ENCODE peak calls at places on chromosome 18, in five cellular contexts. U is natural killer cell, G is endothelial cell, Q is fibroblast of the aortic adventitia, F is MM.1S. D is an unnamed sample.

GRCh38 chr18:46767217-46767616 is 10.4 kb upstream of the ST8SIA5 start:
- DNase-seq in U (no peak), G (no peak), Q (no peak), F (no peak), D (no peak)

GRCh38 chr18:73617981-73618380 is 529.7 kb downstream of the FBXO15 start:
- DNase-seq in U (no peak), G (no peak), Q (no peak), F (no peak), D (no peak)

GRCh38 chr18:26425148-26425531 is 123.2 kb downstream of the KCTD1 start:
- DNase-seq in U (no peak), G (no peak), Q (no peak), F (no peak), D (no peak)

GRCh38 chr18:57195341-57195740 is 48.5 kb downstream of the BOD1L2 start:
- DNase-seq in U (no peak), G (no peak), Q (no peak), F (no peak), D (no peak)

GRCh38 chr18:10939822-10940221 is 209.5 kb downstream of the PIEZO2 start:
- DNase-seq in U (no peak), G (no peak), Q (no peak), F (no peak), D (no peak)

GRCh38 chr18:27762054-27762453 is 414.9 kb downstream of the CDH2 start:
- DNase-seq in U (no peak), G (no peak), Q (no peak), F (no peak), D (no peak)

GRCh38 chr18:29271496-29271895 is 1094.6 kb upstream of the CDH2 start:
- DNase-seq in U (no peak), G (no peak), Q (peak; percentile 35), F (no peak), D (no peak)

GRCh38 chr18:48312066-48312465 is 97.1 kb downstream of the ZBTB7C start:
- DNase-seq in U (no peak), G (no peak), Q (no peak), F (no peak), D (no peak)

GRCh38 chr18:54558609-54559585 is 32.1 kb upstream of the DYNAP start:
- DNase-seq in U (no peak), G (peak; percentile 12), Q (peak; percentile 26), F (peak; percentile 37), D (peak; percentile 7)

GRCh38 chr18:4808891-4809290 is 353.8 kb upstream of the DLGAP1 start:
- DNase-seq in U (no peak), G (no peak), Q (no peak), F (no peak), D (no peak)

GRCh38 chr18:70047931-70048603 is 100.4 kb upstream of the CD226 start:
- DNase-seq in U (no peak), G (no peak), Q (peak; percentile 83), F (no peak), D (peak; percentile 11)

GRCh38 chr18:13629841-13630747 is 96.3 kb downstream of the FAM210A start:
- DNase-seq in U (no peak), G (peak; percentile 59), Q (peak; percentile 61), F (peak; percentile 61), D (no peak)

GRCh38 chr18:48785091-48785614 is 165.6 kb downstream of the SMAD7 start:
- DNase-seq in U (no peak), G (no peak), Q (no peak), F (peak; percentile 95), D (no peak)

GRCh38 chr18:28114472-28114871 is 62.5 kb downstream of the CDH2 start:
- DNase-seq in U (no peak), G (no peak), Q (peak; percentile 70), F (no peak), D (no peak)

GRCh38 chr18:25332002-25332401 is 20.0 kb downstream of the ZNF521 start:
- DNase-seq in U (no peak), G (no peak), Q (peak; percentile 24), F (no peak), D (no peak)

GRCh38 chr18:62337336-62337735 is 12.2 kb downstream of the TNFRSF11A start:
- DNase-seq in U (no peak), G (no peak), Q (no peak), F (no peak), D (no peak)
- TF ChIP-seq CTCF in U (no peak), G (no peak), Q (no peak), F (no peak), D (no peak)

GRCh38 chr18:63506336-63506646 is 29.5 kb downstream of the SERPINB5 start:
- DNase-seq in U (no peak), G (no peak), Q (no peak), F (no peak), D (no peak)

GRCh38 chr18:63511285-63511684 is 30.9 kb upstream of the SERPINB12 start:
- DNase-seq in U (no peak), G (peak; percentile 65), Q (peak; percentile 55), F (peak; percentile 40), D (peak; percentile 26)

GRCh38 chr18:63508634-63509033 is 31.9 kb downstream of the SERPINB5 start:
- DNase-seq in U (no peak), G (no peak), Q (no peak), F (no peak), D (no peak)

DNA sequence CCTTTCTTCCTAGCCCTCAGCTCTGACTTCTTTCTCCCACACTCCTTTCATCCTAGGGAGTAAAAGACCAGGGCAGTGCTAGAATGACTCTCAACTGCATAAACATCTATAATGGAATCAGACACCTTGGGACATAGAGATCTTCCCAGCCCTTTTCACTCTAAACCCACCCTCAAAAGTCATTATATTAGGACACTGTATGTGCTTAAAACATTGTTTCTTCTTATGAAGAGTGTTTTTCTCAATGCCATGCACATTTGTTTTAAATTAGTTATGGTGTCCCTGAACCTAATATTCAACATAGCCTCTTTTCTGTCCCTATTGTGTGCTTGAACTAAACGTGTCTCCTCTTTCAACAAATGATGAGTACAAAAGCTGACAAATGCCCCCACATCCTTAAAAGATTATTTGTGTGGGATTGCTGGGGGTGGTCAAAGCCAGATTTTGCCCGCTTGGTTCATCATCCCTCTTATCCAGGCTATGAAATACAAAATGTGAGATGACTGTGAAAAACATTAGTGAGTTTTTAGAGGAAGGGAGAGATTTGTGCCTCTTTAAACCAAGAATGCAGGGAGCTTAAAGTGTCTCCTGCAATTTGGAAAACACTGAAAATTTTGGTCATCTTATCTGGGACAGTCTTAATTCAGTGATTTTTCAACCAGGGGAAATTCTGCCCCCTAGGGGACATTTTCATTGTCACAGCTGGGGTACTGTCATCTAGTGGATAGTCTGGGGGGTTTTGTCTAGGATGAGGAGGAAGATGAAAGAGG is 29.0 kb downstream of the SERPINB5 start:
- DNase-seq in U (no peak), G (peak; percentile 73), Q (peak; percentile 35), F (peak; percentile 30), D (no peak)
- TF ChIP-seq CTCF in U (peak; percentile 26), G (peak; percentile 86), Q (peak; percentile 65), F (peak; percentile 67), D (peak; percentile 63)

GRCh38 chr18:22408059-22408458 is 9.7 kb downstream of the CTAGE1 start:
- DNase-seq in U (peak; percentile 33), G (no peak), Q (no peak), F (no peak), D (no peak)
- TF ChIP-seq CTCF in U (peak; percentile 57), G (peak; percentile 5), Q (peak; percentile 29), F (no peak), D (peak; percentile 19)

DNA sequence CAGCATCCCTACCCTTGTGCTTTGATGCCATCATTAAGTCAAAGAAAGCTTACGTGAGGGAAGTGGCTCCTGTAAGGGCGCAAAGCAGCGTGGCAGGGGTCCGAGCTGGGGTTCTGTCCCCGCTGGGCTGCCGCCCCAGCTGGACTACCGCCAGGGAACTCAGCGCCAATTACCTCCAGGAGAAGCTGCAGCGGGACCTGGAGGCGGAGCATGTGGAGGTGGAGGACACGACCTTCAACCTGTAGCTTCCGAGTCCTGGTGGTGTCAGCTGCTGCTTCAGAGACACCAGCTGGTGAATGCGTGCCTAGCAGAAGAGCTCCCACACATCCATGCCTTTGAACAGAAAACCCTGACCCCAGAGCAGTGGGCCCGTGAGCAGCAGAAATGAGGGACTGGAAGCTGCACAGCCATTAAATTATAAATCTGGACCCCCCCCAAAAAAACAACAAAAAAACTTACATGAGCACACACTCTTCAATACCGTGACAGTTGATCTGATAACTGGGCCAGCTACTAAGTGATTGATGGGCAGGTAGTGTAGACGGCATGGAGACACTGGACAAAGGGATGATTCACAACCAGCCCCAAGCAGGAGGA is 20.1 kb upstream of the YES1 start:
- DNase-seq in U (no peak), G (peak; percentile 47), Q (no peak), F (peak; percentile 83), D (no peak)
- TF ChIP-seq CTCF in U (no peak), G (no peak), Q (no peak), F (peak; percentile 47), D (no peak)

GRCh38 chr18:33020877-33021276 is 248.1 kb upstream of the KLHL14 start:
- DNase-seq in U (no peak), G (no peak), Q (no peak), F (no peak), D (no peak)

DNA sequence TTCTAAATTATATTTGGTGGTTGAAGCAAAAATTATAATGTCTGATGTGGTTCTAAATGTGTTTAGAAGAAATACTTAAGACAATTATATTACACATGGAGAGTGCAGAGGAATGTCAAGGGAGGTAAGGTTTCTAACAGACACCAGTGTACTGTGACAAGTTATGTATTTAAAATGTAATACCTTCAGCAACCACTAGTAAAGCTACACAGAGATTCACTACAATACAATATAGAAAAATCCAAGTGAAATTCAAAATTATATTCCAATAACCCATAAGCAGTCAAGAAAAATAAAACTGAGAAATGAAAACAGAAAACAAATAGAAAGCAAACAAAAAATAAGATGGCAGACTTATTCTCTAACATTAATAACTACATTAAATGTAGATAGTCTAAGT is 249.5 kb upstream of the KLHL14 start:
- DNase-seq in U (no peak), G (no peak), Q (no peak), F (no peak), D (no peak)
- TF ChIP-seq CTCF in U (no peak), G (peak; percentile 48), Q (peak; percentile 7), F (no peak), D (no peak)

GRCh38 chr18:9103488-9103887 is 989 bp downstream of the NDUFV2 start:
- DNase-seq in U (no peak), G (no peak), Q (peak; percentile 56), F (peak; percentile 53), D (no peak)
- TF ChIP-seq CTCF in U (peak; percentile 12), G (no peak), Q (peak; percentile 24), F (no peak), D (no peak)

GRCh38 chr18:36130883-36131653 is 1.4 kb downstream of the ELP2 start:
- DNase-seq in U (no peak), G (no peak), Q (no peak), F (no peak), D (no peak)
- TF ChIP-seq CTCF in U (no peak), G (no peak), Q (no peak), F (no peak), D (no peak)